ENCODE peak calls at places on chromosomes 1 and 21, in four cellular contexts. One of them, this sample, is unnamed.

GRCh38 chr1:63892632-63893395 is 119.0 kb downstream of the ROR1 start:
- DNase-seq in Calu3: peak
- DNase-seq in ovary: no peak
- DNase-seq in RPMI8226: no peak
- DNase-seq in this sample: no peak

GRCh38 chr1:71640131-71640530 is 559.3 kb upstream of the ZRANB2 start:
- DNase-seq in Calu3: no peak
- DNase-seq in ovary: no peak
- DNase-seq in RPMI8226: no peak
- DNase-seq in this sample: no peak

GRCh38 chr1:21931171-21932093 is 5.7 kb downstream of the HSPG2 start:
- DNase-seq in Calu3: peak
- DNase-seq in ovary: peak
- DNase-seq in RPMI8226: no peak
- DNase-seq in this sample: peak

GRCh38 chr21:45947716-45948255 is 33.8 kb upstream of the COL6A1 start:
- DNase-seq in Calu3: no peak
- DNase-seq in ovary: no peak
- DNase-seq in RPMI8226: no peak
- DNase-seq in this sample: no peak

GRCh38 chr1:27542463-27543273 is 52.7 kb upstream of the WASF2 start:
- DNase-seq in Calu3: peak
- DNase-seq in ovary: no peak
- DNase-seq in RPMI8226: no peak
- DNase-seq in this sample: peak

GRCh38 chr1:204415351-204415750 is 3.7 kb upstream of the PPP1R15B start:
- DNase-seq in Calu3: no peak
- DNase-seq in ovary: no peak
- DNase-seq in RPMI8226: no peak
- DNase-seq in this sample: no peak

GRCh38 chr1:53197301-53198205 is 929 bp downstream of the CPT2 start:
- DNase-seq in Calu3: no peak
- DNase-seq in ovary: no peak
- DNase-seq in RPMI8226: no peak
- DNase-seq in this sample: no peak

GRCh38 chr1:231351816-231352215 is 13.7 kb downstream of the SPRTN start:
- DNase-seq in Calu3: no peak
- DNase-seq in ovary: no peak
- DNase-seq in RPMI8226: no peak
- DNase-seq in this sample: no peak

GRCh38 chr21:39385299-39386145 is 36.6 kb upstream of the HMGN1 start:
- DNase-seq in Calu3: peak
- DNase-seq in ovary: peak
- DNase-seq in RPMI8226: no peak
- DNase-seq in this sample: peak

GRCh38 chr1:119815361-119815760 is 4.1 kb upstream of the REG4 start:
- DNase-seq in Calu3: no peak
- DNase-seq in ovary: no peak
- DNase-seq in RPMI8226: no peak
- DNase-seq in this sample: no peak

GRCh38 chr1:50750021-50750619 is 209.9 kb downstream of the FAF1 start:
- DNase-seq in Calu3: peak
- DNase-seq in ovary: no peak
- DNase-seq in RPMI8226: no peak
- DNase-seq in this sample: peak

GRCh38 chr1:201566933-201567801 is 28.2 kb downstream of the NAV1 start:
- DNase-seq in Calu3: no peak
- DNase-seq in ovary: no peak
- DNase-seq in RPMI8226: no peak
- DNase-seq in this sample: no peak

GRCh38 chr1:240341365-240342250 is 249.9 kb downstream of the FMN2 start:
- DNase-seq in Calu3: no peak
- DNase-seq in ovary: no peak
- DNase-seq in RPMI8226: no peak
- DNase-seq in this sample: no peak

GRCh38 chr1:221292652-221293051 is 413.4 kb downstream of the HLX start:
- DNase-seq in Calu3: no peak
- DNase-seq in ovary: no peak
- DNase-seq in RPMI8226: no peak
- DNase-seq in this sample: no peak

GRCh38 chr1:156584813-156585212 is 5.3 kb downstream of the TTC24 start:
- DNase-seq in Calu3: peak
- DNase-seq in ovary: no peak
- DNase-seq in RPMI8226: peak
- DNase-seq in this sample: peak

GRCh38 chr21:41928621-41929220 is 25.1 kb downstream of the C2CD2 start:
- DNase-seq in Calu3: no peak
- DNase-seq in ovary: no peak
- DNase-seq in RPMI8226: peak
- DNase-seq in this sample: no peak

GRCh38 chr1:225603538-225604354 is 49.2 kb downstream of the ENAH start:
- DNase-seq in Calu3: peak
- DNase-seq in ovary: no peak
- DNase-seq in RPMI8226: no peak
- DNase-seq in this sample: peak

GRCh38 chr1:57079454-57080157 is 113.8 kb upstream of the C8B start:
- DNase-seq in Calu3: no peak
- DNase-seq in ovary: no peak
- DNase-seq in RPMI8226: no peak
- DNase-seq in this sample: no peak

GRCh38 chr21:42237577-42237976 is 18.6 kb downstream of the ABCG1 start:
- DNase-seq in Calu3: no peak
- DNase-seq in ovary: no peak
- DNase-seq in RPMI8226: peak
- DNase-seq in this sample: no peak

GRCh38 chr1:10640079-10640578 is 156.3 kb downstream of the CASZ1 start:
- DNase-seq in Calu3: no peak
- DNase-seq in ovary: peak
- DNase-seq in RPMI8226: no peak
- DNase-seq in this sample: no peak

GRCh38 chr1:215360786-215361185 is 206.3 kb upstream of the KCTD3 start:
- DNase-seq in Calu3: no peak
- DNase-seq in ovary: no peak
- DNase-seq in RPMI8226: no peak
- DNase-seq in this sample: no peak

GRCh38 chr1:5821496-5822176 is 170.6 kb downstream of the NPHP4 start:
- DNase-seq in Calu3: no peak
- DNase-seq in ovary: no peak
- DNase-seq in RPMI8226: no peak
- DNase-seq in this sample: no peak

This sample was measured in HepG2.